ENCODE peak calls at places on chromosomes 3 and 15, in four cellular contexts. A is sigmoid colon, P is fibroblast of lung, E is left ventricle myocardium inferior. K is an unnamed sample.

GRCh38 chr3:19155375-19155774 is 7.1 kb downstream of the KCNH8 start:
- DNase-seq in A (no peak), P (no peak), E (no peak), K (no peak)

GRCh38 chr15:78635346-78635745 is 5.7 kb downstream of the CHRNB4 start:
- DNase-seq in A (no peak), P (no peak), E (no peak), K (no peak)

GRCh38 chr3:163785693-163786092 is 1292.6 kb downstream of the SI start:
- DNase-seq in A (no peak), P (no peak), E (no peak), K (no peak)

GRCh38 chr3:99644017-99644416 is 5.6 kb downstream of the COL8A1 start:
- DNase-seq in A (no peak), P (no peak), E (no peak), K (no peak)

GRCh38 chr15:49627407-49627877 is 6.6 kb downstream of the DTWD1 start:
- DNase-seq in A (no peak), P (peak; percentile 96), E (no peak), K (no peak)

GRCh38 chr15:60635507-60636352 is 156.8 kb upstream of the ICE2 start:
- DNase-seq in A (no peak), P (peak; percentile 36), E (no peak), K (no peak)

GRCh38 chr3:188135271-188135670 is 18.7 kb upstream of the LPP start:
- DNase-seq in A (no peak), P (no peak), E (no peak), K (no peak)

GRCh38 chr3:149801200-149801599 is 8.8 kb upstream of the ANKUB1 start:
- DNase-seq in A (no peak), P (no peak), E (no peak), K (no peak)

GRCh38 chr3:141147657-141148056 is 84.0 kb upstream of the PXYLP1 start:
- DNase-seq in A (no peak), P (no peak), E (no peak), K (no peak)

GRCh38 chr15:34603095-34603494 is 19.6 kb upstream of the GOLGA8B start:
- DNase-seq in A (no peak), P (no peak), E (no peak), K (no peak)

GRCh38 chr3:136898954-136899353 is 36.9 kb downstream of the NCK1 start:
- DNase-seq in A (no peak), P (peak; percentile 36), E (no peak), K (no peak)

GRCh38 chr3:136891934-136892855 is 30.2 kb downstream of the NCK1 start:
- DNase-seq in A (no peak), P (no peak), E (no peak), K (no peak)

GRCh38 chr3:136889947-136890346 is 27.9 kb downstream of the NCK1 start:
- DNase-seq in A (no peak), P (no peak), E (no peak), K (no peak)

GRCh38 chr3:136898549-136898948 is 36.5 kb downstream of the NCK1 start:
- DNase-seq in A (no peak), P (no peak), E (no peak), K (no peak)

DNA sequence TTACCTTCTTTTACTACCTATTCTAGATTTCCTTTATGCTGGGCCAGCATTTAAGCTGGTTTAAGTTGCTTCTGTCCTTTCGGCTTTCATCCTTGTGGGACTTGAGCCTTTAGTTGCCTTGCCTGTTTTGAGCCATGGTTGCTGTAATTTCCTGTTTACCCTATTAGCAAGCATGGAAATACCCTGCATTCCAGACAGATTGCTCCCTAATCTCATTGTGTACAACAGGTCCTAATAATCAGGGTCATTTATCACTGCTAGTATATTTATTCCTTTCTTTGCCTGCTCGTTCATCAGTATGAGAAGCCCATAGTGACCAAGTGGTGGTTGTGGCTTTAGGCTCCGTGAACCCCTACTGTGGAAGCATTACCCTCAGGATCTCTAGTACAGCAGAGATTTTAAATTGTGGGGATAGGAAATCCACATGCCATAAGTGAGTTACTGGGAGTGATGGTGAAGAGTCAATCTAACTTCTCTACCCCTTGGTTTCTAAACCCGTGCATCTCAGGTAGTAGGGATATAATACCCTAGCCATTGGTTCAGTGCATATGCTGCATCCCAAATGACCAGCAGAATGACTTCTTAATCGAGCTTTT is 31.9 kb downstream of the NCK1 start:
- DNase-seq in A (no peak), P (peak; percentile 82), E (no peak), K (no peak)
- H3K4me3 ChIP-seq in A (no peak overlapping the region), P (no peak overlapping the region), E (no peak overlapping the region), K (no peak overlapping the region)

GRCh38 chr15:55740981-55741591 is 1.9 kb downstream of the PRTG start:
- DNase-seq in A (no peak), P (no peak), E (no peak), K (no peak)
- H3K27me3 ChIP-seq in A (peaks cover 7% of the 10 kb centered on the region), P (peaks cover 3% of the 10 kb centered on the region), E (peaks cover 47% of the 10 kb centered on the region), K (peaks cover 56% of the 10 kb centered on the region)

GRCh38 chr3:53337167-53337940 is 10.0 kb downstream of the DCP1A start:
- DNase-seq in A (no peak), P (peak; percentile 63), E (no peak), K (no peak)

GRCh38 chr3:53347261-53348064 is at the start of gene DCP1A:
- DNase-seq in A (peak; percentile 98), P (peak; percentile 96), E (peak; percentile 95), K (peak; percentile 97)

GRCh38 chr3:53346922-53347260 is 452 bp downstream of the DCP1A start:
- DNase-seq in A (no peak), P (no peak), E (no peak), K (no peak)

GRCh38 chr3:53346514-53346913 is 829 bp downstream of the DCP1A start:
- DNase-seq in A (no peak), P (peak; percentile 29), E (no peak), K (no peak)

GRCh38 chr3:53342353-53342752 is 5.0 kb downstream of the DCP1A start:
- DNase-seq in A (no peak), P (peak; percentile 47), E (no peak), K (no peak)
- H3K4me3 ChIP-seq in A (no peak overlapping the region), P (no peak overlapping the region), E (no peak overlapping the region), K (no peak overlapping the region)

GRCh38 chr3:137046746-137047145 is 89.0 kb downstream of the IL20RB start:
- DNase-seq in A (no peak), P (no peak), E (no peak), K (no peak)
- H3K27me3 ChIP-seq in A (no peaks in the 10 kb centered on the region), P (peaks cover 11% of the 10 kb centered on the region), E (peaks cover 53% of the 10 kb centered on the region), K (no peaks in the 10 kb centered on the region)

DNA sequence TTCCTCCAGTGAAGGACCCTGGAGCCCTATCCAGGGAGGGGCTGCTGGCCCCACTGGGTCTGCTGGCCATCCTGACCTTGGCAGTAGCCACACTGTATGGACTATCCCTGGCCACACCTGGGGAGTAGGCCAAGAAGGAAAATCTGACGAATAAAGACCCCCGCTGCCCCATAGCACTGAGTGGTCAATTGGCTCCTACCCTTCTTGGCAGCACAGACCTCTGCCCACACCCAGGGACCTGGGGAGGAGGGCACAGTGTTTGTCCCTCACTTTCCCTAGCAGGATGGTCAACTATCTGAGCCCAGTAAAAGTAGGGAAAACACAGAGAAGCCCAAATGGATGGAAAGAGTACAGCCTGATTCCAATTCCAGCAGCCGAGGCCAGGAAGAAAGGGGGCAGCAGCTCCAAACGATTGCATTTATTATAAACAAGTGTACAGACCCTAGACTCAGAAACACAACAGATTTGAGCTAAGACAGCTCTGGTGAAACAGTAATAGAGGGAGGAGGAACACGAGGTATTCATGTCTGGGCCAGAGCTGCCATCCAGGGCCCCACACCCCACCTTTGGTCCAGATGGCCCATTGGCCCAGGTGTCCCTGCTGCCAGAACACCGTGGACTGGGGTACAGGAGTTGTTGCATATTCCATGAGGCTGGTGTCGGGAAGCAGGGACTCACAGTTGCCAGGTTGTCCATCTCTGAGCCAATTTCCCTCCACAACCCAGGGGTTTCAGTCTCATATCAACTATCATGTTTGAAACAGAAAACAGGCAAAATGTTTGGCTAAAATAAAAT is 21.1 kb downstream of the ATRIP start:
- DNase-seq in A (no peak), P (no peak), E (no peak), K (no peak)
- H3K4me3 ChIP-seq in A (peak overlapping the region; percentile 55), P (peak overlapping the region; percentile 66), E (peak overlapping the region; percentile 72), K (peak overlapping the region; percentile 61)

DNA sequence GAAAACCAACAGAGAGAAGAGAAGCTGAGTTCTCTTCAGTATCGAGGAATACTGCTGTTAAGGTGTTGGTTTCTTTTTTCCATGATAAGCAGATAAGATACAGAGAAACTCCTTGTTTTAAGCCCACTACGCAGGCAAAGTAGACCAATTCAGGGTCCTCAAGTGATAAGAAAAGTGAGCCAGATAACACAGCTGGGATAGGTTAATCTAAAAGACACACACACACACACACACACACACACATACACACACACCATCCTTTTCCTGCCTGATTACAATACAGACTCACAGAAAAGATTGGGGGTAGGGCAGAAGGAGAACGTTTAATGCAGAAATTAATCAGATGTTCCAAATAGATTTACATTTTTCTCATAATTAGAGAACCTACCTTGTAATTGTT is 6.5 kb upstream of the PHLDB2 start:
- DNase-seq in A (no peak), P (no peak), E (no peak), K (no peak)
- H3K27me3 ChIP-seq in A (no peaks in the 10 kb centered on the region), P (no peaks in the 10 kb centered on the region), E (no peaks in the 10 kb centered on the region), K (no peaks in the 10 kb centered on the region)

DNA sequence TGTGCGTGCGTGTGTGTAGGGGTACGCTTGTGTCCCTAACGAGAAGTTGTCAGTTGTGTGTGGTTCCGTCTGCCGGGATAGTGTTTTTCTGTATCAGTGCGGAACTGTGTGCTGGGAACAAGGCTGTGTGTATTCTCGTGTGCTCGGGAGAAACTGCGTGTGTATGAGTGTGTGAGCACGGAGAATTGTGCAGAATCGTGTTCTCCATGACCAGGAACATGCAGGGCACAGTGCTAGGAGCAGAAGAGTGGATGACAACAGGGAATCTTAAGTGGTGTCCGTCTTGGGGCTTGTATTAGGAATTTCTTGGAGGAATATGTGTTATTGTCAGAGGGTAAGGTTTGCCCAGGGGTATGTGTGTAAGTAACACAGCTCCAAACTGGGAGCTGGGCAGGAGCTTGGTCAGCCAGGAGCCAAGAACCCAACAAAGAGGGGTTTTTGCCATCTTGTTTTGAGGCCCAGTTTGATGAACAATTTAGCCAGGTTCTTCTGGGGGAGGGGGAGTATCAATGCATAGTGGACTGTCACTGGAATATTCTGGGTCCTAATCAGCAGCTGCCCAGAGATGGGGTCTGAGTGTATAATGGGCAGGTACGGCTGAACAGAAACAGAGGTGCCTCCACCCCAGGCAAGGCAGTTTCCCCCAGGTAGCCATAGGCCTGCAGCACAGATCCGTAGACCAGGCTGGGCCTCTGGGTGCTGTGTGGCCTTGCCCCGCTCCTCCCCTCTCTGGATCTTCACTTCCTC is 2.2 kb downstream of the ISL2 start:
- DNase-seq in A (no peak), P (no peak), E (no peak), K (no peak)
- H3K4me3 ChIP-seq in A (peak overlapping the region; percentile 50), P (no peak overlapping the region), E (peak overlapping the region; percentile 45), K (no peak overlapping the region)

GRCh38 chr3:62373714-62374333 is 474 bp upstream of the FEZF2 start:
- DNase-seq in A (no peak), P (no peak), E (no peak), K (no peak)

GRCh38 chr3:62371032-62371734 is 2.2 kb downstream of the FEZF2 start:
- DNase-seq in A (no peak), P (no peak), E (no peak), K (no peak)

GRCh38 chr3:62371735-62372591 is 1.4 kb downstream of the FEZF2 start:
- DNase-seq in A (no peak), P (no peak), E (no peak), K (no peak)

GRCh38 chr3:62373215-62373614 is at the start of gene FEZF2:
- DNase-seq in A (no peak), P (no peak), E (no peak), K (no peak)

DNA sequence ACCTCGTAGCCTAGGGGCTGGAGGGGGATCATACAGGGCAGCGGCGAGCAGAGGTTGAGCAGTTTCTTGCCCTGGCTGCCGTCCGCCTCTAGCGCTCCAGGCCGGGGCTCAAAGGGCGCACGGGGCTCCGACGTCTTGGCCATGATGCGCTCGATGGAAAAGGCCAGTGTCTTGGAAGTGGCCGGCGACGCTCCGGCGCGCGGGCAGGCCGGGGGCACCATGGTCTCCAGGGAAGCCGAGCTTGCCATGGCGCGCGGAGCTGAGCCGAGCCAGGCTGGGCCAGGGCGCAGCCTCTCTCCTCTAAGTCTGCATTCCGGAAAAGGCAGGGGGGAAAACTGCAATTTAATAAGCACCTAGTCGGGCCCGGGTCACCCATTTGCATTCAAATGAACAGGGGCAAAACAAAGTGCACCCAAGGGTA is 719 bp downstream of the FEZF2 start:
- DNase-seq in A (no peak), P (peak; percentile 8), E (no peak), K (no peak)
- H3K27me3 ChIP-seq in A (peaks cover 63% of the 10 kb centered on the region), P (peaks cover 96% of the 10 kb centered on the region), E (peaks cover 100% of the 10 kb centered on the region), K (peaks cover 100% of the 10 kb centered on the region)